ENCODE peak calls at places on chromosome 20, in five cellular contexts. One of them, this sample, is unnamed.

GRCh38 chr20:57662028-57662312 is 41.7 kb upstream of the ZBP1 start:
- DNase-seq in tibial nerve: no peak
- DNase-seq in heart right ventricle: no peak
- DNase-seq in left lung: peak; percentile 11
- DNase-seq in thyroid gland: no peak
- DNase-seq in this sample: no peak

GRCh38 chr20:4493386-4493785 is 228.3 kb upstream of the PRND start:
- DNase-seq in tibial nerve: no peak
- DNase-seq in heart right ventricle: no peak
- DNase-seq in left lung: no peak
- DNase-seq in thyroid gland: no peak
- DNase-seq in this sample: no peak

GRCh38 chr20:38673731-38674177 is 50.5 kb upstream of the SLC32A1 start:
- DNase-seq in tibial nerve: no peak
- DNase-seq in heart right ventricle: no peak
- DNase-seq in left lung: no peak
- DNase-seq in thyroid gland: no peak
- DNase-seq in this sample: no peak

GRCh38 chr20:58453391-58453790 is 61.8 kb downstream of the APCDD1L start:
- DNase-seq in tibial nerve: no peak
- DNase-seq in heart right ventricle: no peak
- DNase-seq in left lung: no peak
- DNase-seq in thyroid gland: peak; percentile 60
- DNase-seq in this sample: no peak

GRCh38 chr20:25005661-25006060 is 13.1 kb upstream of the APMAP start:
- DNase-seq in tibial nerve: no peak
- DNase-seq in heart right ventricle: no peak
- DNase-seq in left lung: peak; percentile 20
- DNase-seq in thyroid gland: no peak
- DNase-seq in this sample: no peak

GRCh38 chr20:45894797-45895196 is 3.7 kb downstream of the CTSA start:
- DNase-seq in tibial nerve: no peak
- DNase-seq in heart right ventricle: no peak
- DNase-seq in left lung: no peak
- DNase-seq in thyroid gland: no peak
- DNase-seq in this sample: no peak

GRCh38 chr20:50921055-50921454 is 10.2 kb downstream of the ADNP start:
- DNase-seq in tibial nerve: no peak
- DNase-seq in heart right ventricle: no peak
- DNase-seq in left lung: no peak
- DNase-seq in thyroid gland: no peak
- DNase-seq in this sample: no peak

GRCh38 chr20:54340667-54341081 is 132.8 kb downstream of the PFDN4 start:
- DNase-seq in tibial nerve: no peak
- DNase-seq in heart right ventricle: no peak
- DNase-seq in left lung: no peak
- DNase-seq in thyroid gland: no peak
- DNase-seq in this sample: no peak

GRCh38 chr20:39879296-39879695 is 809.7 kb downstream of the MAFB start:
- DNase-seq in tibial nerve: no peak
- DNase-seq in heart right ventricle: no peak
- DNase-seq in left lung: no peak
- DNase-seq in thyroid gland: no peak
- DNase-seq in this sample: no peak

GRCh38 chr20:45924391-45925261 is 9.9 kb upstream of the PCIF1 start:
- DNase-seq in tibial nerve: peak; percentile 41
- DNase-seq in heart right ventricle: no peak
- DNase-seq in left lung: no peak
- DNase-seq in thyroid gland: peak; percentile 35
- DNase-seq in this sample: no peak

GRCh38 chr20:2946988-2947961 is 74.0 kb downstream of the PTPRA start:
- DNase-seq in tibial nerve: no peak
- DNase-seq in heart right ventricle: no peak
- DNase-seq in left lung: no peak
- DNase-seq in thyroid gland: peak; percentile 15
- DNase-seq in this sample: no peak

GRCh38 chr20:39775110-39775509 is 813.0 kb downstream of the DHX35 start:
- DNase-seq in tibial nerve: peak; percentile 64
- DNase-seq in heart right ventricle: peak; percentile 61
- DNase-seq in left lung: peak; percentile 46
- DNase-seq in thyroid gland: peak; percentile 41
- DNase-seq in this sample: no peak

GRCh38 chr20:17625246-17626051 is 55.6 kb downstream of the DSTN start:
- DNase-seq in tibial nerve: no peak
- DNase-seq in heart right ventricle: no peak
- DNase-seq in left lung: peak; percentile 29
- DNase-seq in thyroid gland: peak; percentile 2
- DNase-seq in this sample: no peak

GRCh38 chr20:35017099-35017835 is 61.6 kb downstream of the MYH7B start:
- DNase-seq in tibial nerve: no peak
- DNase-seq in heart right ventricle: no peak
- DNase-seq in left lung: no peak
- DNase-seq in thyroid gland: no peak
- DNase-seq in this sample: no peak

GRCh38 chr20:36117638-36118037 is 36.9 kb upstream of the EPB41L1 start:
- DNase-seq in tibial nerve: no peak
- DNase-seq in heart right ventricle: no peak
- DNase-seq in left lung: peak; percentile 53
- DNase-seq in thyroid gland: no peak
- DNase-seq in this sample: no peak

GRCh38 chr20:57526067-57526884 is 1.3 kb upstream of the CTCFL start:
- DNase-seq in tibial nerve: no peak
- DNase-seq in heart right ventricle: no peak
- DNase-seq in left lung: no peak
- DNase-seq in thyroid gland: no peak
- DNase-seq in this sample: no peak

GRCh38 chr20:17571153-17571527 is 1.3 kb downstream of the DSTN start:
- DNase-seq in tibial nerve: no peak
- DNase-seq in heart right ventricle: no peak
- DNase-seq in left lung: no peak
- DNase-seq in thyroid gland: no peak
- DNase-seq in this sample: no peak

GRCh38 chr20:7866279-7866678 is 74.0 kb downstream of the HAO1 start:
- DNase-seq in tibial nerve: no peak
- DNase-seq in heart right ventricle: no peak
- DNase-seq in left lung: no peak
- DNase-seq in thyroid gland: no peak
- DNase-seq in this sample: no peak

GRCh38 chr20:46990017-46990810 is 95.6 kb downstream of the EYA2 start:
- DNase-seq in tibial nerve: no peak
- DNase-seq in heart right ventricle: no peak
- DNase-seq in left lung: no peak
- DNase-seq in thyroid gland: peak; percentile 24
- DNase-seq in this sample: no peak

GRCh38 chr20:22681591-22682248 is 97.3 kb upstream of the FOXA2 start:
- DNase-seq in tibial nerve: no peak
- DNase-seq in heart right ventricle: no peak
- DNase-seq in left lung: no peak
- DNase-seq in thyroid gland: no peak
- DNase-seq in this sample: no peak

GRCh38 chr20:53364617-53365016 is 229.0 kb downstream of the ZNF217 start:
- DNase-seq in tibial nerve: no peak
- DNase-seq in heart right ventricle: no peak
- DNase-seq in left lung: no peak
- DNase-seq in thyroid gland: no peak
- DNase-seq in this sample: no peak

GRCh38 chr20:64153861-64154589 is 10.2 kb upstream of the MYT1 start:
- DNase-seq in tibial nerve: no peak
- DNase-seq in heart right ventricle: no peak
- DNase-seq in left lung: no peak
- DNase-seq in thyroid gland: no peak
- DNase-seq in this sample: no peak

GRCh38 chr20:37195018-37195417 is 15.7 kb upstream of the MROH8 start:
- DNase-seq in tibial nerve: no peak
- DNase-seq in heart right ventricle: no peak
- DNase-seq in left lung: no peak
- DNase-seq in thyroid gland: no peak
- DNase-seq in this sample: no peak

GRCh38 chr20:41717464-41717863 is 99.3 kb upstream of the CHD6 start:
- DNase-seq in tibial nerve: no peak
- DNase-seq in heart right ventricle: no peak
- DNase-seq in left lung: no peak
- DNase-seq in thyroid gland: peak; percentile 84
- DNase-seq in this sample: no peak

GRCh38 chr20:45952861-45953260 is 18.4 kb downstream of the PCIF1 start:
- DNase-seq in tibial nerve: no peak
- DNase-seq in heart right ventricle: no peak
- DNase-seq in left lung: no peak
- DNase-seq in thyroid gland: no peak
- DNase-seq in this sample: no peak

GRCh38 chr20:59823860-59824259 is 109.6 kb downstream of the SYCP2 start:
- DNase-seq in tibial nerve: no peak
- DNase-seq in heart right ventricle: no peak
- DNase-seq in left lung: no peak
- DNase-seq in thyroid gland: no peak
- DNase-seq in this sample: no peak

GRCh38 chr20:59824711-59825562 is 108.5 kb downstream of the SYCP2 start:
- DNase-seq in tibial nerve: no peak
- DNase-seq in heart right ventricle: no peak
- DNase-seq in left lung: no peak
- DNase-seq in thyroid gland: no peak
- DNase-seq in this sample: no peak

GRCh38 chr20:59827138-59828056 is 106.0 kb downstream of the SYCP2 start:
- DNase-seq in tibial nerve: no peak
- DNase-seq in heart right ventricle: no peak
- DNase-seq in left lung: no peak
- DNase-seq in thyroid gland: no peak
- DNase-seq in this sample: no peak

GRCh38 chr20:59825944-59826759 is 107.3 kb downstream of the SYCP2 start:
- DNase-seq in tibial nerve: no peak
- DNase-seq in heart right ventricle: no peak
- DNase-seq in left lung: peak; percentile 82
- DNase-seq in thyroid gland: peak; percentile 13
- DNase-seq in this sample: no peak

GRCh38 chr20:59825563-59825920 is 107.9 kb downstream of the SYCP2 start:
- DNase-seq in tibial nerve: no peak
- DNase-seq in heart right ventricle: no peak
- DNase-seq in left lung: no peak
- DNase-seq in thyroid gland: no peak
- DNase-seq in this sample: no peak
- H3K27ac ChIP-seq in tibial nerve: peak overlapping the region; percentile 34
- H3K27ac ChIP-seq in heart right ventricle: no peak overlapping the region
- H3K27ac ChIP-seq in left lung: no peak overlapping the region
- H3K27ac ChIP-seq in thyroid gland: no peak overlapping the region
- H3K27ac ChIP-seq in this sample: no peak overlapping the region

DNA sequence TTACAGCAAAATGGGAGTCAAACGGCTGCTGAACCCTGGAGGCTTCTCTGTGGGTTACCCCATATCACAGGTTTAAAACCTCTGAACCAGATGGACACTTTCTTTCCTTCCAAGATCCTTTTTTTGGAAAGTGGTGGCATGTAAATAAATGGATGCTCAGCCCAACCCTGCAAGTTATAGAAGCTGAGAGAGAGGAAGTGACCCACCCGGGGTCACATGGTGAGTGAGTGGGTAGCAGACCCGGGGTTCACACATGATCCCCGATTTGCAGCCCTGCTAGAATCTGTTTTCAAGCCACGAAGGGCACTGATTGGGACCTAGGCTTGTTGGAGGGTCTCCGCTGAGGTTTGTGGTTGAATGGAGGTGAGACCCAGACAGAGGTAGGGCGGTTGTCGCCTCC is 32.0 kb downstream of the SIRPA start:
- DNase-seq in tibial nerve: no peak
- DNase-seq in heart right ventricle: no peak
- DNase-seq in left lung: no peak
- DNase-seq in thyroid gland: no peak
- DNase-seq in this sample: no peak
- H3K36me3 ChIP-seq in tibial nerve: peaks cover 60% of the 10 kb centered on the region
- H3K36me3 ChIP-seq in heart right ventricle: peaks cover 22% of the 10 kb centered on the region
- H3K36me3 ChIP-seq in left lung: no peaks in the 10 kb centered on the region
- H3K36me3 ChIP-seq in thyroid gland: no peaks in the 10 kb centered on the region
- H3K36me3 ChIP-seq in this sample: no peaks in the 10 kb centered on the region

GRCh38 chr20:1286267-1287036 is 20.4 kb downstream of the SNPH start:
- DNase-seq in tibial nerve: no peak
- DNase-seq in heart right ventricle: no peak
- DNase-seq in left lung: no peak
- DNase-seq in thyroid gland: no peak
- DNase-seq in this sample: peak; percentile 80
- H3K27ac ChIP-seq in tibial nerve: no peak overlapping the region
- H3K27ac ChIP-seq in heart right ventricle: no peak overlapping the region
- H3K27ac ChIP-seq in left lung: no peak overlapping the region
- H3K27ac ChIP-seq in thyroid gland: no peak overlapping the region
- H3K27ac ChIP-seq in this sample: no peak overlapping the region

DNA sequence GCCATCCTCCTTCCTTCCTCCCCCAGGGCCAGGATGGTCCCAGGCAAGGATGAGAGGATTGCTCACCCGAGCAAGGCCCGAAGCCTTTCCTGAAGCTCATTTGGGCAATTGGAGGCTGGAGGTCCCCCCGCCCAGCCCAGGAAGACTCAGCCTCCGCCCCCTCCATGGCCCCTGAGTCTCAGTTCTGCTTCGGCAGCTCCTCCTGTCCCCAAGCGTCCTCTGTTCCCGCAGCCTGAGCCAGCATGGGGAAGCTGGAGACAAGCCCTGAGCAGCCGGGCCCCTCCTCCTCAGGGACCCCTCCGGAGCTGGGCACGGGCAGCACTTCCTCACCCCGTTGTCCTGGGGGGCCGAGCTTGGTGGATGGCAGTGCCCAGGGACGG is 26.0 kb downstream of the SLC17A9 start:
- DNase-seq in tibial nerve: no peak
- DNase-seq in heart right ventricle: no peak
- DNase-seq in left lung: no peak
- DNase-seq in thyroid gland: no peak
- DNase-seq in this sample: no peak
- H3K36me3 ChIP-seq in tibial nerve: no peaks in the 10 kb centered on the region
- H3K36me3 ChIP-seq in heart right ventricle: no peaks in the 10 kb centered on the region
- H3K36me3 ChIP-seq in left lung: no peaks in the 10 kb centered on the region
- H3K36me3 ChIP-seq in thyroid gland: no peaks in the 10 kb centered on the region
- H3K36me3 ChIP-seq in this sample: no peaks in the 10 kb centered on the region

GRCh38 chr20:10637563-10637962 is 36.2 kb downstream of the JAG1 start:
- DNase-seq in tibial nerve: no peak
- DNase-seq in heart right ventricle: no peak
- DNase-seq in left lung: no peak
- DNase-seq in thyroid gland: no peak
- DNase-seq in this sample: no peak
- H3K27ac ChIP-seq in tibial nerve: peak overlapping the region; percentile 5
- H3K27ac ChIP-seq in heart right ventricle: peak overlapping the region; percentile 78
- H3K27ac ChIP-seq in left lung: peak overlapping the region; percentile 41
- H3K27ac ChIP-seq in thyroid gland: peak overlapping the region; percentile 64
- H3K27ac ChIP-seq in this sample: no peak overlapping the region

This sample was measured in CD8-positive, alpha-beta memory T cell.